ENCODE peak calls at places on chromosomes 7 and 10, in nine cellular contexts. I, P, U, Y, H, V, L, B and W are unnamed samples.

GRCh38 chr7:51069411-51070083 is 247.1 kb downstream of the COBL start:
- DNase-seq in L (peak), Y (no peak), P (peak), B (no peak), U (no peak), H (no peak), V (peak), I (peak), W (no peak)

GRCh38 chr10:83083866-83084265 is 1055.4 kb upstream of the GHITM start:
- DNase-seq in Y (no peak), P (no peak), H (no peak), U (no peak), L (no peak), B (no peak), I (no peak), V (no peak), W (no peak)

GRCh38 chr10:71823356-71823755 is 27.7 kb downstream of the PSAP start:
- DNase-seq in I (no peak), L (no peak), U (no peak), V (no peak), Y (no peak), H (no peak), B (no peak), P (no peak), W (no peak)

GRCh38 chr7:100127866-100128601 is 1.3 kb downstream of the MBLAC1 start:
- DNase-seq in H (peak), B (no peak), L (no peak), Y (peak), P (no peak), V (no peak), I (no peak), U (peak), W (no peak)

GRCh38 chr10:44752451-44753441 is 158.4 kb upstream of the TMEM72 start:
- DNase-seq in Y (no peak), L (no peak), P (peak), H (no peak), I (peak), U (no peak), V (peak), B (no peak), W (no peak)

GRCh38 chr10:65622608-65623007 is 1303.2 kb upstream of the LRRTM3 start:
- DNase-seq in Y (no peak), H (no peak), I (no peak), B (no peak), L (peak), P (no peak), U (no peak), V (no peak), W (no peak)

GRCh38 chr10:102661614-102662133 is 17.4 kb downstream of the TRIM8 start:
- DNase-seq in L (no peak), V (no peak), Y (no peak), I (no peak), P (no peak), H (no peak), U (no peak), B (no peak), W (no peak)

GRCh38 chr7:24911213-24911603 is 68.8 kb downstream of the OSBPL3 start:
- DNase-seq in V (peak), B (no peak), H (no peak), U (no peak), Y (no peak), L (no peak), I (no peak), P (no peak), W (no peak)

GRCh38 chr10:91590142-91590903 is 42.5 kb downstream of the PPP1R3C start:
- DNase-seq in Y (no peak), I (peak), H (peak), P (peak), V (peak), L (peak), U (no peak), B (no peak), W (peak)

GRCh38 chr10:114023198-114023597 is 20.5 kb upstream of the ADRB1 start:
- DNase-seq in I (no peak), P (no peak), B (no peak), V (peak), Y (no peak), H (no peak), L (no peak), U (no peak), W (no peak)

GRCh38 chr7:90988523-90988922 is 275.7 kb upstream of the FZD1 start:
- DNase-seq in B (no peak), P (no peak), V (no peak), I (no peak), L (no peak), H (no peak), U (no peak), Y (no peak), W (no peak)

GRCh38 chr10:45432113-45432512 is 58.1 kb downstream of the ALOX5 start:
- DNase-seq in L (no peak), H (no peak), B (no peak), Y (no peak), P (no peak), V (no peak), I (no peak), U (no peak), W (no peak)

GRCh38 chr10:78579586-78579985 is 489.2 kb upstream of the ZMIZ1 start:
- DNase-seq in B (no peak), V (no peak), I (no peak), H (no peak), U (no peak), L (no peak), Y (no peak), P (no peak), W (no peak)

GRCh38 chr7:128154519-128154918 is 86.6 kb upstream of the LEP start:
- DNase-seq in U (no peak), V (no peak), H (no peak), P (no peak), I (no peak), Y (no peak), B (no peak), L (no peak), W (no peak)

GRCh38 chr10:28566458-28566857 is 33.5 kb downstream of the WAC start:
- DNase-seq in H (no peak), I (no peak), U (no peak), Y (no peak), P (no peak), L (no peak), B (no peak), V (peak), W (no peak)

GRCh38 chr10:124545756-124546369 is 84.2 kb downstream of the LHPP start:
- DNase-seq in Y (no peak), U (no peak), P (no peak), B (no peak), H (no peak), I (peak), L (no peak), V (no peak), W (no peak)

GRCh38 chr10:119246862-119247549 is 39.6 kb downstream of the GRK5 start:
- DNase-seq in U (no peak), Y (no peak), I (no peak), H (no peak), L (no peak), P (peak), B (no peak), V (peak), W (no peak)

GRCh38 chr10:57420881-57421280 is 846.8 kb downstream of the IPMK start:
- DNase-seq in Y (no peak), P (no peak), V (no peak), H (no peak), B (no peak), I (no peak), U (no peak), L (no peak), W (no peak)

GRCh38 chr10:24556746-24557742 is 166.6 kb downstream of the ARHGAP21 start:
- DNase-seq in L (peak), P (peak), I (peak), U (peak), Y (peak), V (peak), B (no peak), H (peak), W (peak)

GRCh38 chr7:48246073-48246472 is 74.8 kb downstream of the ABCA13 start:
- DNase-seq in P (no peak), Y (no peak), B (no peak), I (no peak), H (no peak), U (no peak), L (no peak), V (peak), W (no peak)

GRCh38 chr10:43076876-43077420 is at the start of gene RET:
- DNase-seq in I (peak), B (no peak), P (no peak), H (peak), V (no peak), Y (peak), U (peak), L (peak), W (no peak)

GRCh38 chr10:131829156-131829930 is 71.5 kb upstream of the PPP2R2D start:
- DNase-seq in L (no peak), V (no peak), B (no peak), P (no peak), H (no peak), I (no peak), U (no peak), Y (no peak), W (no peak)

GRCh38 chr7:120218702-120219101 is 54.3 kb upstream of the KCND2 start:
- DNase-seq in V (peak), P (no peak), Y (no peak), B (no peak), I (no peak), U (no peak), L (no peak), H (peak), W (no peak)

GRCh38 chr7:118104812-118105441 is 79.0 kb upstream of the LSM8 start:
- DNase-seq in U (no peak), P (peak), Y (peak), B (no peak), H (no peak), V (peak), L (peak), I (no peak), W (no peak)
- TF ChIP-seq CTCF in U (peak), P (peak), Y (peak), B (no peak), H (peak), V (peak), L (peak), I (peak), W (peak)

DNA sequence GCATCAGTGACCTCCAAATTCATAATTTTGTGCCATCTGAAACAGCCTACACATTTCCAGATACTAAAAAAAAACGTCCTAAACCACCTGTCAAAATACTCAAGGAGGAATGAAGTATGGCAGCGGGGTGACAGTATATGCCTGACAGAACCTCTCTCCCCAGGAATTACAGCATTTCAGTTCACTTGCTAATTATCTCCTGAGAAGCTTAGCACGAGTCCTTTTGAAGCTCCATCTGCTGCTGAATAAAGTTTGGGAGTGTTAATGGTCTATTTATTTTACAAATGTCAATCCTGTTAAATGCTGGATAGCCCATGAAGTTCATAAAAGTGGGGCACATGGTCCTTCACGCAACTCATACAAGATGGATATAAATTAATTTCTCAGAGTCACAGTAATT is 29.4 kb upstream of the ANLN start:
- DNase-seq in L (no peak), P (no peak), V (no peak), Y (no peak), U (no peak), H (no peak), B (no peak), I (no peak), W (no peak)
- TF ChIP-seq CTCF in L (no peak), P (no peak), V (no peak), Y (no peak), U (no peak), H (no peak), B (no peak), I (no peak), W (no peak)

GRCh38 chr7:28376634-28377033 is 35.7 kb upstream of the CREB5 start:
- DNase-seq in L (no peak), V (no peak), H (no peak), I (no peak), U (no peak), P (no peak), B (no peak), Y (no peak), W (no peak)

GRCh38 chr7:28378574-28379149 is 33.7 kb upstream of the CREB5 start:
- DNase-seq in B (no peak), V (no peak), I (no peak), L (peak), H (no peak), U (no peak), P (peak), Y (no peak), W (no peak)

GRCh38 chr7:28383949-28384348 is 28.4 kb upstream of the CREB5 start:
- DNase-seq in V (no peak), L (no peak), P (no peak), I (no peak), U (no peak), B (no peak), Y (no peak), H (no peak), W (no peak)

GRCh38 chr7:28382146-28382545 is 30.2 kb upstream of the CREB5 start:
- DNase-seq in B (no peak), Y (no peak), H (no peak), L (no peak), I (no peak), V (no peak), P (no peak), U (no peak), W (no peak)

GRCh38 chr7:28381466-28381865 is 30.9 kb upstream of the CREB5 start:
- DNase-seq in Y (no peak), P (no peak), B (no peak), H (no peak), L (no peak), I (no peak), U (no peak), V (peak), W (no peak)
- TF ChIP-seq CTCF in Y (no peak), P (no peak), B (no peak), H (no peak), L (no peak), I (no peak), U (no peak), V (no peak), W (no peak)

GRCh38 chr10:123417414-123417813 is 248.7 kb upstream of the GPR26 start:
- DNase-seq in P (no peak), U (no peak), L (no peak), H (no peak), V (no peak), I (no peak), B (no peak), Y (no peak), W (no peak)

GRCh38 chr10:123408660-123409059 is 254.5 kb downstream of the BUB3 start:
- DNase-seq in U (no peak), H (no peak), Y (no peak), I (no peak), L (peak), P (no peak), B (no peak), V (no peak), W (no peak)

DNA sequence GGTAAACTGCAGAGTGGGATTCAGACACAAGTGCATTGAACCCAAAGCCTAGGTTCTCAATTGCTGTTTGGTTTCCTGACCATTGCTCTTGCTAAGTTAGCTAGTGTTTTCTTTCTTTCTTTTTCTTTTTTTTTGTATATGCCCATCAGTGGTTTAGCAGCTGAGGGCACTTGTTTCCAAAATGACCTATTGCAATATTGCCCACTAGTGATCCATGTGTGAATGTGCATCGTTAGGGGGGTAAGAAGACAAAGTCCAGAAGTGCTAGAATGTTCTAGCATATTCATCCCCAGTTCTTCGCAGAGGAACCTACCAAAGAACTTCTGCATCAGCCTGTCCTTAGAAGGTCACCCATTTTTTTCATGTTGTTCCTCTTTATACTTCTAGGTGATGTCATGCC is 252.8 kb upstream of the GPR26 start:
- DNase-seq in P (no peak), H (no peak), U (no peak), L (no peak), V (no peak), B (no peak), I (no peak), Y (no peak), W (no peak)
- TF ChIP-seq CTCF in P (no peak), H (no peak), U (no peak), L (no peak), V (no peak), B (no peak), I (no peak), Y (no peak), W (no peak)